ENCODE peak calls at places on chromosomes 3 and 15, in eight cellular contexts. M, X, D, J, C, G, Y and P are unnamed samples.

GRCh38 chr3:156187146-156187769 is 66.9 kb downstream of the KCNAB1 start:
- DNase-seq in C (no peak), X (no peak), M (no peak), Y (no peak), J (peak; percentile 92), G (no peak), D (no peak), P (no peak)

GRCh38 chr3:58206406-58207011 is 4.3 kb downstream of the DNASE1L3 start:
- DNase-seq in G (peak; percentile 33), X (no peak), D (no peak), C (no peak), J (peak; percentile 70), M (no peak), Y (no peak), P (peak; percentile 27)

GRCh38 chr3:194251461-194251860 is 99.7 kb downstream of the CPN2 start:
- DNase-seq in M (no peak), Y (no peak), D (no peak), X (no peak), C (no peak), J (no peak), G (no peak), P (no peak)

GRCh38 chr15:41841131-41841530 is 2.5 kb downstream of the PLA2G4B start:
- DNase-seq in C (no peak), Y (no peak), M (no peak), J (no peak), D (no peak), G (no peak), X (no peak), P (no peak)

GRCh38 chr15:23797747-23798157 is 110.6 kb upstream of the NDN start:
- DNase-seq in X (no peak), G (no peak), Y (no peak), C (no peak), M (no peak), J (no peak), D (no peak), P (no peak)

GRCh38 chr15:35618260-35619188 is 72.6 kb upstream of the DPH6 start:
- DNase-seq in J (no peak), C (no peak), G (no peak), Y (no peak), D (no peak), X (peak; percentile 28), M (no peak), P (no peak)

GRCh38 chr3:72721696-72722381 is 126.4 kb downstream of the SHQ1 start:
- DNase-seq in D (no peak), M (no peak), C (no peak), G (peak; percentile 51), Y (no peak), X (no peak), J (no peak), P (no peak)

GRCh38 chr15:50907866-50908208 is 646 bp upstream of the AP4E1 start:
- DNase-seq in Y (peak; percentile 34), J (peak; percentile 33), X (no peak), G (peak; percentile 80), C (no peak), M (no peak), D (peak; percentile 4), P (no peak)

GRCh38 chr15:100721758-100722550 is 119.6 kb downstream of the ASB7 start:
- DNase-seq in X (peak; percentile 48), J (peak; percentile 100), M (peak; percentile 97), Y (no peak), C (no peak), D (no peak), G (peak; percentile 24), P (peak; percentile 83)

GRCh38 chr15:57445872-57446271 is 69.6 kb downstream of the CGNL1 start:
- DNase-seq in C (no peak), D (peak; percentile 25), G (no peak), X (no peak), M (no peak), J (no peak), Y (no peak), P (no peak)

GRCh38 chr3:54600441-54601204 is 327.2 kb downstream of the LRTM1 start:
- DNase-seq in J (no peak), D (no peak), M (no peak), G (peak; percentile 53), Y (no peak), C (peak; percentile 31), X (no peak), P (no peak)

GRCh38 chr3:28903171-28903601 is 377.7 kb upstream of the RBMS3 start:
- DNase-seq in M (no peak), G (no peak), D (no peak), J (no peak), X (no peak), C (no peak), Y (no peak), P (no peak)